ENCODE peak calls at places on chromosomes 4 and X, in ten cellular contexts. K, E, G, V, T, N, Q, O, X and A are unnamed samples.

GRCh38 chr4:36758312-36758690 is 476.9 kb downstream of the DTHD1 start:
- DNase-seq in K (no peak), E (peak; percentile 89), G (no peak), T (no peak), Q (no peak), O (no peak), X (no peak), N (no peak), V (no peak), A (no peak)

GRCh38 chr4:81905966-81906365 is 434.3 kb upstream of the RASGEF1B start:
- DNase-seq in O (no peak), E (no peak), G (no peak), X (no peak), N (no peak), K (peak; percentile 9), V (no peak), Q (no peak), T (no peak), A (no peak)

GRCh38 chr4:146582864-146583263 is 55.8 kb upstream of the POU4F2 start:
- DNase-seq in G (no peak), X (no peak), E (no peak), T (peak; percentile 9), Q (no peak), N (no peak), V (no peak), K (no peak), O (no peak), A (no peak)

GRCh38 chr4:52956691-52957090 is 94.6 kb downstream of the RASL11B start:
- DNase-seq in G (no peak), Q (no peak), T (no peak), K (no peak), V (no peak), E (no peak), O (no peak), X (no peak), N (no peak), A (no peak)

GRCh38 chr4:89363786-89364185 is 56.2 kb upstream of the GPRIN3 start:
- DNase-seq in Q (no peak), K (no peak), N (no peak), V (no peak), X (no peak), E (no peak), T (no peak), O (no peak), G (no peak), A (no peak)

GRCh38 chr4:152471251-152471792 is 64.6 kb downstream of the FBXW7 start:
- DNase-seq in G (no peak), V (no peak), T (no peak), Q (no peak), O (no peak), K (no peak), N (no peak), E (no peak), X (no peak), A (no peak)

GRCh38 chr4:27176400-27176799 is 315.8 kb downstream of the STIM2 start:
- DNase-seq in T (peak; percentile 62), X (peak; percentile 4), O (no peak), V (no peak), N (peak; percentile 4), Q (no peak), K (no peak), G (no peak), E (peak; percentile 9), A (no peak)

GRCh38 chr4:57462843-57463242 is 352.7 kb upstream of the IGFBP7 start:
- DNase-seq in T (peak; percentile 88), E (no peak), V (no peak), O (no peak), X (no peak), N (no peak), K (no peak), G (no peak), Q (no peak), A (no peak)

GRCh38 chr4:113555868-113556267 is 205.7 kb downstream of the CAMK2D start:
- DNase-seq in E (no peak), T (no peak), N (no peak), V (no peak), O (no peak), K (no peak), Q (peak; percentile 68), G (no peak), X (no peak), A (peak; percentile 85)

GRCh38 chr4:185587444-185588161 is 52.3 kb upstream of the PDLIM3 start:
- DNase-seq in Q (no peak), T (no peak), X (no peak), G (peak; percentile 14), K (peak; percentile 85), N (peak; percentile 48), E (no peak), O (peak; percentile 10), V (peak; percentile 63), A (no peak)

GRCh38 chr4:16045687-16046086 is 38.1 kb downstream of the PROM1 start:
- DNase-seq in V (no peak), N (no peak), X (no peak), G (no peak), E (no peak), O (no peak), T (no peak), K (no peak), Q (no peak), A (no peak)

GRCh38 chr4:147853706-147854105 is 121.8 kb downstream of the ARHGAP10 start:
- DNase-seq in Q (no peak), N (no peak), T (no peak), G (no peak), O (no peak), K (no peak), E (no peak), X (no peak), V (no peak), A (no peak)

GRCh38 chrX:138485767-138486166 is 225.8 kb downstream of the FGF13 start:
- DNase-seq in N (no peak), V (no peak), X (no peak), T (no peak), G (no peak), E (no peak), Q (no peak), K (no peak), O (no peak), A (no peak)

GRCh38 chrX:105526431-105526830 is 295.9 kb upstream of the NRK start:
- DNase-seq in T (no peak), N (no peak), E (no peak), O (no peak), X (no peak), G (no peak), Q (no peak), K (no peak), V (no peak), A (no peak)

GRCh38 chr4:184439856-184440592 is 34.3 kb downstream of the IRF2 start:
- DNase-seq in Q (no peak), V (no peak), O (no peak), K (no peak), T (no peak), N (no peak), X (no peak), E (no peak), G (no peak), A (no peak)

GRCh38 chr4:184417802-184418511 is 56.4 kb downstream of the IRF2 start:
- DNase-seq in V (no peak), N (peak; percentile 27), O (no peak), K (peak; percentile 23), T (no peak), E (peak; percentile 20), X (no peak), G (no peak), Q (no peak), A (no peak)

GRCh38 chrX:11770320-11770719 is 12.3 kb downstream of the MSL3 start:
- DNase-seq in E (peak; percentile 51), G (peak; percentile 3), Q (no peak), X (peak; percentile 8), K (no peak), V (peak; percentile 40), O (no peak), N (peak; percentile 55), T (peak; percentile 43), A (no peak)

GRCh38 chr4:65791807-65792308 is 121.6 kb upstream of the EPHA5 start:
- DNase-seq in X (no peak), G (no peak), Q (no peak), O (no peak), K (no peak), V (no peak), N (peak; percentile 54), T (peak; percentile 43), E (peak; percentile 27), A (no peak)

GRCh38 chr4:107863416-107863815 is 38.7 kb downstream of the SGMS2 start:
- DNase-seq in Q (no peak), E (no peak), G (no peak), X (no peak), N (no peak), O (no peak), T (no peak), K (no peak), V (no peak), A (no peak)

GRCh38 chr4:112145820-112146813 is 863 bp downstream of the FAM241A start:
- DNase-seq in Q (peak; percentile 78), E (no peak), X (no peak), N (peak; percentile 59), G (peak; percentile 44), V (peak; percentile 51), O (peak; percentile 56), T (peak; percentile 25), K (peak; percentile 75), A (peak; percentile 86)

GRCh38 chr4:152394786-152395185 is 141.1 kb downstream of the FBXW7 start:
- DNase-seq in E (peak; percentile 53), Q (no peak), T (no peak), N (no peak), K (no peak), X (no peak), O (no peak), G (no peak), V (no peak), A (no peak)

GRCh38 chrX:136047969-136048368 is 62.7 kb downstream of the SLC9A6 start:
- DNase-seq in O (no peak), T (no peak), V (no peak), E (no peak), N (no peak), Q (no peak), G (no peak), K (no peak), X (no peak), A (no peak)

GRCh38 chr4:152590179-152591031 is 54.5 kb upstream of the FBXW7 start:
- DNase-seq in Q (no peak), N (peak; percentile 16), O (no peak), G (no peak), K (no peak), E (no peak), V (no peak), T (peak; percentile 17), X (no peak), A (no peak)

GRCh38 chrX:44152867-44153266 is 179.7 kb upstream of the NDP start:
- DNase-seq in E (no peak), G (no peak), V (no peak), T (no peak), K (no peak), X (no peak), Q (no peak), N (no peak), O (no peak), A (no peak)

GRCh38 chrX:110268875-110269274 is 49.0 kb downstream of the AMMECR1 start:
- DNase-seq in O (no peak), Q (no peak), G (no peak), N (no peak), K (no peak), V (no peak), X (no peak), E (no peak), T (no peak), A (no peak)